ENCODE peak calls at places on chromosomes 12 and 14, in four cellular contexts. One of them, this sample, is unnamed.

GRCh38 chr12:131895640-131896079 is 1.2 kb downstream of the ULK1 start:
- DNase-seq in heart right ventricle: no peak
- DNase-seq in IMR-90: no peak
- DNase-seq in adrenal gland: no peak
- DNase-seq in this sample: no peak

GRCh38 chr14:99996951-99997571 is 68.2 kb upstream of the EVL start:
- DNase-seq in adrenal gland: no peak
- DNase-seq in heart right ventricle: no peak
- DNase-seq in IMR-90: peak
- DNase-seq in this sample: no peak

GRCh38 chr12:10235761-10236631 is 23.3 kb downstream of the GABARAPL1 start:
- DNase-seq in IMR-90: peak
- DNase-seq in heart right ventricle: no peak
- DNase-seq in adrenal gland: no peak
- DNase-seq in this sample: no peak

GRCh38 chr12:56046027-56046780 is 4.5 kb downstream of the RPS26 start:
- DNase-seq in IMR-90: no peak
- DNase-seq in adrenal gland: no peak
- DNase-seq in heart right ventricle: no peak
- DNase-seq in this sample: no peak

GRCh38 chr12:68031881-68032739 is 42.9 kb downstream of the IFNG-AS1 start:
- DNase-seq in heart right ventricle: no peak
- DNase-seq in adrenal gland: no peak
- DNase-seq in IMR-90: no peak
- DNase-seq in this sample: no peak

GRCh38 chr14:100362311-100362927 is 39.3 kb downstream of the SLC25A47 start:
- DNase-seq in adrenal gland: no peak
- DNase-seq in IMR-90: peak
- DNase-seq in heart right ventricle: no peak
- DNase-seq in this sample: no peak

GRCh38 chr12:2974560-2974971 is 15.4 kb downstream of the TEAD4 start:
- DNase-seq in adrenal gland: no peak
- DNase-seq in heart right ventricle: no peak
- DNase-seq in IMR-90: peak
- DNase-seq in this sample: no peak

GRCh38 chr12:127336416-127336815 is 930.6 kb upstream of the TMEM132C start:
- DNase-seq in adrenal gland: no peak
- DNase-seq in heart right ventricle: no peak
- DNase-seq in IMR-90: no peak
- DNase-seq in this sample: no peak

GRCh38 chr14:56562883-56563282 is 16.7 kb upstream of the TMEM260 start:
- DNase-seq in heart right ventricle: no peak
- DNase-seq in IMR-90: no peak
- DNase-seq in adrenal gland: no peak
- DNase-seq in this sample: no peak

GRCh38 chr12:32309811-32310755 is 89.3 kb upstream of the FGD4 start:
- DNase-seq in heart right ventricle: no peak
- DNase-seq in adrenal gland: no peak
- DNase-seq in IMR-90: peak
- DNase-seq in this sample: no peak

GRCh38 chr14:72616294-72616693 is 277.6 kb downstream of the DPF3 start:
- DNase-seq in heart right ventricle: no peak
- DNase-seq in adrenal gland: no peak
- DNase-seq in IMR-90: peak
- DNase-seq in this sample: no peak

GRCh38 chr14:100388137-100389050 is 65.3 kb downstream of the SLC25A47 start:
- DNase-seq in heart right ventricle: no peak
- DNase-seq in IMR-90: no peak
- DNase-seq in adrenal gland: no peak
- DNase-seq in this sample: no peak

GRCh38 chr14:24861083-24861630 is 188.8 kb downstream of the STXBP6 start:
- DNase-seq in adrenal gland: no peak
- DNase-seq in heart right ventricle: no peak
- DNase-seq in IMR-90: peak
- DNase-seq in this sample: peak

GRCh38 chr12:70962226-70962794 is 41.8 kb upstream of the PTPRR start:
- DNase-seq in heart right ventricle: no peak
- DNase-seq in adrenal gland: no peak
- DNase-seq in IMR-90: no peak
- DNase-seq in this sample: no peak

GRCh38 chr12:89163918-89164317 is 188.4 kb downstream of the DUSP6 start:
- DNase-seq in IMR-90: no peak
- DNase-seq in heart right ventricle: no peak
- DNase-seq in adrenal gland: no peak
- DNase-seq in this sample: no peak

GRCh38 chr14:61638595-61639391 is 56.5 kb upstream of the HIF1A start:
- DNase-seq in heart right ventricle: no peak
- DNase-seq in IMR-90: peak
- DNase-seq in adrenal gland: no peak
- DNase-seq in this sample: no peak

GRCh38 chr12:68158427-68158826 is 1.1 kb downstream of the IFNG start:
- DNase-seq in heart right ventricle: no peak
- DNase-seq in IMR-90: no peak
- DNase-seq in adrenal gland: no peak
- DNase-seq in this sample: no peak

GRCh38 chr14:106268013-106268727 is 741.8 kb downstream of the TMEM121 start:
- DNase-seq in adrenal gland: peak
- DNase-seq in IMR-90: no peak
- DNase-seq in heart right ventricle: no peak
- DNase-seq in this sample: no peak

GRCh38 chr12:104825408-104825807 is 132.7 kb downstream of the SLC41A2 start:
- DNase-seq in adrenal gland: no peak
- DNase-seq in heart right ventricle: no peak
- DNase-seq in IMR-90: peak
- DNase-seq in this sample: no peak

GRCh38 chr12:110579889-110580253 is 3.2 kb downstream of the PPTC7 start:
- DNase-seq in adrenal gland: no peak
- DNase-seq in IMR-90: no peak
- DNase-seq in heart right ventricle: no peak
- DNase-seq in this sample: no peak
- TF ChIP-seq CTCF in adrenal gland: no peak
- TF ChIP-seq CTCF in IMR-90: no peak
- TF ChIP-seq CTCF in heart right ventricle: no peak
- TF ChIP-seq CTCF in this sample: no peak

GRCh38 chr12:108837239-108837638 is 20.1 kb downstream of the SSH1 start:
- DNase-seq in IMR-90: no peak
- DNase-seq in heart right ventricle: no peak
- DNase-seq in adrenal gland: no peak
- DNase-seq in this sample: no peak

GRCh38 chr12:108833757-108834472 is 23.5 kb downstream of the SSH1 start:
- DNase-seq in IMR-90: peak
- DNase-seq in heart right ventricle: peak
- DNase-seq in adrenal gland: peak
- DNase-seq in this sample: no peak

GRCh38 chr12:108837680-108838079 is 19.7 kb downstream of the SSH1 start:
- DNase-seq in heart right ventricle: no peak
- DNase-seq in IMR-90: no peak
- DNase-seq in adrenal gland: no peak
- DNase-seq in this sample: no peak

GRCh38 chr12:108838194-108839010 is 19.0 kb downstream of the SSH1 start:
- DNase-seq in IMR-90: peak
- DNase-seq in adrenal gland: peak
- DNase-seq in heart right ventricle: peak
- DNase-seq in this sample: peak

GRCh38 chr12:108835860-108836634 is 21.3 kb downstream of the SSH1 start:
- DNase-seq in IMR-90: no peak
- DNase-seq in heart right ventricle: no peak
- DNase-seq in adrenal gland: no peak
- DNase-seq in this sample: no peak
- H3K27ac ChIP-seq in IMR-90: peak
- H3K27ac ChIP-seq in heart right ventricle: peak
- H3K27ac ChIP-seq in adrenal gland: peak
- H3K27ac ChIP-seq in this sample: peak

GRCh38 chr12:20274008-20274407 is 94.3 kb upstream of the PDE3A start:
- DNase-seq in adrenal gland: no peak
- DNase-seq in heart right ventricle: no peak
- DNase-seq in IMR-90: no peak
- DNase-seq in this sample: no peak

GRCh38 chr12:20269352-20270067 is 98.8 kb upstream of the PDE3A start:
- DNase-seq in adrenal gland: no peak
- DNase-seq in IMR-90: no peak
- DNase-seq in heart right ventricle: no peak
- DNase-seq in this sample: no peak

GRCh38 chr12:20272171-20272570 is 96.2 kb upstream of the PDE3A start:
- DNase-seq in adrenal gland: no peak
- DNase-seq in heart right ventricle: no peak
- DNase-seq in IMR-90: no peak
- DNase-seq in this sample: no peak

GRCh38 chr12:20270557-20270956 is 97.8 kb upstream of the PDE3A start:
- DNase-seq in heart right ventricle: no peak
- DNase-seq in adrenal gland: no peak
- DNase-seq in IMR-90: no peak
- DNase-seq in this sample: no peak

DNA sequence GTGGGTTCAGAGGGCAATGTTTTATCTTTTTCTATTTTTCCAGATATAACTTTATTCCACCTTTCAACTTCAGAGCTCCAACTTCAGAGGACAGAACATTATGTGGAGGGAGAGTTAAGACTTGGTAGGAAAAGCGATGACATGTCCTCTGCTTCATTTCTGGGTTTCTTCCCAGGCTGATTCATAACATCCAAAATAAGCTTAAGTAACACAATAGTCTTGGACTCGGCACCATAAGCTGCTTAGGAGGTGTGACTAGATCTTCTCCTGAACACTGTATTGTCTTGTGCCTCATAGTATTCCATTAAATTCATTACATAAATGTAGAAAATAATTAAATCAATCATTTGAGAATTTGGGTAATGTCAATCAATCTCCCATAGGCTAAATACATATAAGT is 95.5 kb upstream of the PDE3A start:
- DNase-seq in heart right ventricle: no peak
- DNase-seq in adrenal gland: no peak
- DNase-seq in IMR-90: no peak
- DNase-seq in this sample: no peak
- TF ChIP-seq CTCF in heart right ventricle: no peak
- TF ChIP-seq CTCF in adrenal gland: no peak
- TF ChIP-seq CTCF in IMR-90: no peak
- TF ChIP-seq CTCF in this sample: no peak

DNA sequence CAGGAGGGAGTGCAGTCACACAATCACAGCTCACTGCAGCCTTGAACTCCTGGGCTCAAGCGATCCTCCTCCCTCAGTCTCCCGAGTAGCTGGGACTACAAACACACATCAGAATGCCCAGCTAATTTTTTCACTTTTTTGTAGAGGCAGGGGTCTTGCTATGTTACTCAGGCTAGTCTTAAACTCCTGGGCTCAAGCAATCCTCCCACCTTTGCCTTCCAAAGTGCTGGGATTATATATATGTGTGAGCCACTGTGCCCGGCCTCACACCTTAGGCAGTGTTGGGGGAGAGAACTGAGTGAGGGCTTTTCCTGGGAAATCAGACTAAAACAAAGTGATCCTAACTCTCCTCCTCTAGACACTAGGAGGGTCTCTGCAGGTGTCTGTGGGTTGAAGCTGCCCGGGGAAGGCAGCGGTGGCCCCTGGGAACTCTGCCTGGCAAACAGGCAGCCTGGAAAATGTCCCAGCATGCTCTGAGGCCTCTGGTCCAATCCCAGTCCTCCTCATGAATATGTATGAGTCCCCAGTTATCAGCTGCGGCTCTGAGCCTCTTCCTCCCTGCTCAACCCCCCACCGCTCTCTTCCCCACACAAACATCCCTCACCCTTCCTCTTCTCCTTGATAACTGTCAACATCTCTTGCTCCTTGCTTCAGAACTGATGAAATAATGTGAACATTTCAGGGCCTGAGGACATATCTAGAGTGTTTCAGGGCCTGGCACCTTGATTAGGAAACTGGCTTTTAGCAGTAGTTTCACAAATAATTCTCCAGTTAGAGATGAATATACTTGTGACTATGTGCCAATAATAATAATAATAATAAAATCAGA is 7.9 kb upstream of the NAA25 start:
- DNase-seq in adrenal gland: peak
- DNase-seq in heart right ventricle: peak
- DNase-seq in IMR-90: peak
- DNase-seq in this sample: no peak
- H3K27ac ChIP-seq in adrenal gland: peak
- H3K27ac ChIP-seq in heart right ventricle: peak
- H3K27ac ChIP-seq in IMR-90: peak
- H3K27ac ChIP-seq in this sample: peak

GRCh38 chr14:43540948-43541347 is 966.1 kb downstream of the FSCB start:
- DNase-seq in adrenal gland: peak
- DNase-seq in heart right ventricle: no peak
- DNase-seq in IMR-90: no peak
- DNase-seq in this sample: no peak
- TF ChIP-seq CTCF in adrenal gland: no peak
- TF ChIP-seq CTCF in heart right ventricle: no peak
- TF ChIP-seq CTCF in IMR-90: no peak
- TF ChIP-seq CTCF in this sample: no peak

DNA sequence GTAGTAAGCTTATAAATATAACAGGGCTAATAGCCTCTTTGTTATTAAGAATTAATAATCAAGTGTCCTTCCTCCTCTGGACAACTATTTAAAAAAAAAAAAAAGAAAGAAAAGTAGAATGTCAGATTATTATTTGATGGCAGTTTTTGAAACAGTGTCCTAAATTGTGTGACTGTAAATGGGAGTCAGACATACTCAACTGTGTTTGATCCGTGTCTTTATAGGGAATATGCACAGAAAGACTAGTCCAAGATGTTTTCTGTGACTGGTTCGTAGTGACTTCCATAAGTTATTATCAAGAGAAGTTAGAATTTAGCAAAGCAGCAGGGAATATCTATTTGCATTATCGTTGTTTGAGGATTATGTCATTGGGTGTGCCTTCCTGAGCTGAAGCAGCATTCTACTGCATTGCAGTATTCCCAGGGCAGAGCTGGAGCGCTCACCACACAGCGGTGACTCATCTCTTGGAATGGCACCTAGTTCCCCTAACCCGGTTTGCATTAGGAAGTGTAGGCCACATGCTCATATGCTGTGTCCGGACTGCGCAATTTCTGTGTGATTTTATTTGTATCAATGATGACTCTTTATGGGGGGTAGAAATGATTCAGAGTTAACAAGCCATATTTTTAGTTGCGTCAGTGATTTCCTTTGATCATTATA is 7.9 kb downstream of the DYNC1H1 start:
- DNase-seq in heart right ventricle: peak
- DNase-seq in adrenal gland: peak
- DNase-seq in IMR-90: peak
- DNase-seq in this sample: peak
- H3K27ac ChIP-seq in heart right ventricle: peak
- H3K27ac ChIP-seq in adrenal gland: peak
- H3K27ac ChIP-seq in IMR-90: no peak
- H3K27ac ChIP-seq in this sample: peak